ENCODE peak calls at places on chromosomes 1 and 21, in nine cellular contexts. S is astrocyte of the cerebellum; C is stimulated activated CD4-positive, alpha-beta T cell treated with anti-CD3 and anti-CD28 coated beads, TNF-alpha, amount 100 ng/mL, for 24 hours; Z is astrocyte; I is Right ventricle myocardium superior; V is stimulated activated CD8-positive, alpha-beta memory T cell treated with anti-CD3 and anti-CD28 coated beads, Interleukin-4, amount 100 ng/mL, for 48 hours; X is T-helper 17 cell; P is NCI-H1092; O is lung microvascular endothelial cell. M is an unnamed sample.

GRCh38 chr21:37061926-37062591 is 10.8 kb downstream of the PIGP start:
- DNase-seq in S (peak; percentile 76), C (no peak), Z (peak; percentile 8), I (no peak), V (no peak), X (no peak), P (no peak), O (no peak), M (peak; percentile 48)

GRCh38 chr1:58233753-58234152 is 312.8 kb downstream of the OMA1 start:
- DNase-seq in S (no peak), C (no peak), Z (no peak), I (no peak), V (no peak), X (no peak), P (no peak), O (no peak), M (no peak)

GRCh38 chr1:235558783-235559182 is 54.5 kb upstream of the B3GALNT2 start:
- DNase-seq in S (no peak), C (no peak), Z (no peak), I (no peak), V (no peak), X (no peak), P (no peak), O (no peak), M (no peak)

GRCh38 chr1:96562094-96562493 is 159.5 kb upstream of the PTBP2 start:
- DNase-seq in S (no peak), C (no peak), Z (no peak), I (no peak), V (no peak), X (no peak), P (no peak), O (no peak), M (no peak)

GRCh38 chr1:239250353-239251035 is 135.9 kb upstream of the CHRM3 start:
- DNase-seq in S (no peak), C (no peak), Z (peak; percentile 10), I (no peak), V (no peak), X (no peak), P (no peak), O (no peak), M (no peak)

GRCh38 chr1:112513112-112513870 is 4.5 kb downstream of the WNT2B start:
- DNase-seq in S (no peak), C (no peak), Z (no peak), I (no peak), V (no peak), X (no peak), P (no peak), O (peak; percentile 79), M (peak; percentile 34)

GRCh38 chr21:42563261-42564045 is 49.8 kb downstream of the SLC37A1 start:
- DNase-seq in S (no peak), C (no peak), Z (no peak), I (no peak), V (no peak), X (no peak), P (no peak), O (no peak), M (no peak)

GRCh38 chr1:231971397-231972233 is 345.0 kb downstream of the DISC1 start:
- DNase-seq in S (no peak), C (no peak), Z (peak; percentile 89), I (no peak), V (no peak), X (no peak), P (no peak), O (peak; percentile 93), M (peak; percentile 22)

GRCh38 chr1:201488817-201489581 is 17.9 kb downstream of the CSRP1 start:
- DNase-seq in S (peak; percentile 67), C (no peak), Z (peak; percentile 93), I (peak; percentile 78), V (no peak), X (no peak), P (no peak), O (peak; percentile 96), M (peak; percentile 95)

GRCh38 chr1:156097499-156098178 is 15.4 kb upstream of the MEX3A start:
- DNase-seq in S (no peak), C (no peak), Z (no peak), I (no peak), V (peak; percentile 74), X (no peak), P (no peak), O (no peak), M (no peak)

GRCh38 chr1:238485062-238485905 is 594.6 kb upstream of the ZP4 start:
- DNase-seq in S (no peak), C (no peak), Z (peak; percentile 13), I (no peak), V (no peak), X (no peak), P (no peak), O (no peak), M (no peak)

GRCh38 chr1:24233684-24234600 is 46.9 kb upstream of the IFNLR1 start:
- DNase-seq in S (peak; percentile 52), C (no peak), Z (peak; percentile 50), I (no peak), V (no peak), X (no peak), P (no peak), O (no peak), M (no peak)

GRCh38 chr1:12172042-12172851 is 5.5 kb downstream of the TNFRSF1B start:
- DNase-seq in S (no peak), C (no peak), Z (no peak), I (no peak), V (peak; percentile 56), X (peak; percentile 47), P (no peak), O (no peak), M (no peak)

GRCh38 chr1:227900571-227901051 is 47.1 kb downstream of the WNT9A start:
- DNase-seq in S (no peak), C (no peak), Z (no peak), I (peak; percentile 21), V (no peak), X (peak; percentile 1), P (no peak), O (no peak), M (no peak)

GRCh38 chr1:56000424-56000823 is 578.9 kb downstream of the PLPP3 start:
- DNase-seq in S (no peak), C (no peak), Z (no peak), I (no peak), V (no peak), X (no peak), P (no peak), O (no peak), M (no peak)

GRCh38 chr1:119687391-119688079 is 24.2 kb upstream of the PHGDH start:
- DNase-seq in S (no peak), C (no peak), Z (no peak), I (no peak), V (no peak), X (no peak), P (no peak), O (no peak), M (no peak)

GRCh38 chr1:204041803-204042505 is 31.0 kb upstream of the SOX13 start:
- DNase-seq in S (no peak), C (no peak), Z (no peak), I (no peak), V (no peak), X (no peak), P (no peak), O (no peak), M (peak; percentile 76)

GRCh38 chr1:42735477-42736105 is 4.4 kb downstream of the CLDN19 start:
- DNase-seq in S (no peak), C (no peak), Z (no peak), I (no peak), V (no peak), X (no peak), P (no peak), O (no peak), M (no peak)

GRCh38 chr1:51331206-51332100 is 1.1 kb upstream of the TTC39A start:
- DNase-seq in S (no peak), C (no peak), Z (peak; percentile 39), I (no peak), V (no peak), X (no peak), P (no peak), O (peak; percentile 51), M (peak; percentile 81)

GRCh38 chr1:89198081-89198480 is 661 bp downstream of the GBP4 start:
- DNase-seq in S (no peak), C (no peak), Z (no peak), I (no peak), V (peak; percentile 32), X (no peak), P (no peak), O (no peak), M (no peak)

GRCh38 chr1:30710407-30710806 is 13.0 kb downstream of the MATN1 start:
- DNase-seq in S (no peak), C (no peak), Z (no peak), I (no peak), V (no peak), X (no peak), P (no peak), O (no peak), M (no peak)

GRCh38 chr21:44304846-44305245 is 5.0 kb downstream of the PFKL start:
- DNase-seq in S (peak; percentile 9), C (no peak), Z (peak; percentile 12), I (no peak), V (peak; percentile 61), X (no peak), P (peak; percentile 35), O (peak; percentile 56), M (peak; percentile 67)